ENCODE peak calls at places on chromosome 14, in seven cellular contexts. N, S, Y, E, P, Q and L are unnamed samples.
A peak's percentile ranks its signal among the peaks of the same experiment; 100 is the strongest.

GRCh38 chr14:64736271-64737131 is 32.3 kb downstream of the PLEKHG3 start:
- DNase-seq in E (no peak), S (no peak), Y (no peak), P (no peak), Q (no peak), N (no peak), L (peak; percentile 64)

GRCh38 chr14:67497216-67497615 is 8.7 kb upstream of the TMEM229B start:
- DNase-seq in N (no peak), S (no peak), Q (no peak), P (no peak), Y (no peak), E (no peak), L (no peak)

GRCh38 chr14:36820111-36820709 is 158.6 kb downstream of the PAX9 start:
- DNase-seq in P (no peak), Q (no peak), Y (no peak), E (no peak), N (no peak), S (no peak), L (no peak)

GRCh38 chr14:96576937-96577336 is 74.8 kb downstream of the PAPOLA start:
- DNase-seq in Y (no peak), E (no peak), S (no peak), Q (no peak), N (no peak), P (no peak), L (no peak)

GRCh38 chr14:100165376-100165775 is 5.9 kb upstream of the DEGS2 start:
- DNase-seq in N (no peak), S (no peak), P (peak; percentile 54), Y (no peak), E (no peak), Q (no peak), L (no peak)

GRCh38 chr14:36949371-36949770 is 223.0 kb downstream of the SLC25A21 start:
- DNase-seq in S (no peak), E (no peak), Q (no peak), P (no peak), N (no peak), Y (no peak), L (no peak)

GRCh38 chr14:103031956-103032355 is 25.4 kb downstream of the CDC42BPB start:
- DNase-seq in S (no peak), P (no peak), Y (no peak), Q (no peak), E (no peak), N (no peak), L (peak; percentile 49)

GRCh38 chr14:51828017-51828797 is 32.2 kb upstream of the GNG2 start:
- DNase-seq in N (no peak), Q (peak; percentile 7), S (no peak), E (peak; percentile 83), Y (no peak), P (no peak), L (peak; percentile 90)

GRCh38 chr14:51554339-51554920 is 97.3 kb upstream of the FRMD6 start:
- DNase-seq in Q (no peak), E (no peak), P (no peak), S (no peak), Y (no peak), N (no peak), L (no peak)

GRCh38 chr14:95156153-95156764 is 1.1 kb downstream of the DICER1 start:
- DNase-seq in N (no peak), Q (no peak), S (no peak), P (no peak), E (peak; percentile 21), Y (no peak), L (no peak)

GRCh38 chr14:104441275-104442106 is 138.1 kb upstream of the C14orf180 start:
- DNase-seq in E (no peak), P (peak; percentile 54), S (no peak), N (no peak), Y (no peak), Q (no peak), L (peak; percentile 60)

GRCh38 chr14:102817942-102818940 is 41.0 kb downstream of the TRAF3 start:
- DNase-seq in Q (no peak), N (no peak), E (peak; percentile 40), P (no peak), Y (no peak), S (no peak), L (no peak)

GRCh38 chr14:28941758-28942157 is 175.2 kb downstream of the FOXG1 start:
- DNase-seq in N (no peak), S (no peak), P (no peak), Q (no peak), E (no peak), Y (no peak), L (no peak)

GRCh38 chr14:64680013-64680674 is 24.1 kb upstream of the PLEKHG3 start:
- DNase-seq in S (peak; percentile 55), E (no peak), P (no peak), N (no peak), Y (peak; percentile 42), Q (peak; percentile 0), L (peak; percentile 61)

GRCh38 chr14:94864421-94865195 is 94.7 kb upstream of the GSC start:
- DNase-seq in E (no peak), Q (no peak), S (no peak), N (no peak), Y (no peak), P (peak; percentile 61), L (peak; percentile 75)

GRCh38 chr14:49617846-49618519 is 2.4 kb downstream of the RPL36AL start:
- DNase-seq in P (no peak), Q (no peak), Y (no peak), N (no peak), E (no peak), S (no peak), L (no peak)

GRCh38 chr14:104335611-104336010 is 197.2 kb downstream of the KIF26A start:
- DNase-seq in Y (no peak), N (no peak), E (no peak), Q (no peak), S (no peak), P (no peak), L (no peak)

GRCh38 chr14:93970589-93970966 is 5.8 kb downstream of the ASB2 start:
- DNase-seq in N (no peak), Q (no peak), S (no peak), Y (peak; percentile 7), E (peak; percentile 76), P (no peak), L (peak; percentile 91)

GRCh38 chr14:95039259-95039992 is 117.9 kb downstream of the DICER1 start:
- DNase-seq in E (no peak), P (no peak), S (no peak), Q (no peak), N (no peak), Y (no peak), L (peak; percentile 56)

GRCh38 chr14:78164226-78164853 is 5.8 kb upstream of the NRXN3 start:
- DNase-seq in S (no peak), Y (no peak), E (peak; percentile 15), Q (no peak), N (peak; percentile 38), P (peak; percentile 41), L (no peak)

GRCh38 chr14:37992489-37992888 is 215.2 kb upstream of the SSTR1 start:
- DNase-seq in Y (no peak), S (no peak), E (no peak), N (no peak), P (no peak), Q (no peak), L (no peak)

GRCh38 chr14:39085933-39086332 is 17.1 kb downstream of the SEC23A start:
- DNase-seq in N (no peak), E (no peak), Q (no peak), Y (no peak), S (no peak), P (no peak), L (no peak)

GRCh38 chr14:49550284-49551184 is 35.6 kb downstream of the RPS29 start:
- DNase-seq in S (no peak), Q (no peak), Y (no peak), P (no peak), N (no peak), E (no peak), L (no peak)

GRCh38 chr14:53140585-53140984 is 12.5 kb downstream of the DDHD1 start:
- DNase-seq in E (no peak), Q (no peak), S (no peak), Y (no peak), N (no peak), P (no peak), L (no peak)

GRCh38 chr14:83975435-83976222 is 1554.3 kb upstream of the FLRT2 start:
- DNase-seq in N (no peak), P (peak; percentile 34), S (no peak), Y (no peak), Q (no peak), E (no peak), L (no peak)

GRCh38 chr14:100304825-100305445 is 1.3 kb downstream of the SLC25A29 start:
- DNase-seq in E (no peak), S (peak; percentile 58), N (no peak), P (peak; percentile 56), Y (peak; percentile 71), Q (no peak), L (no peak)

GRCh38 chr14:72558721-72559120 is 335.2 kb downstream of the DPF3 start:
- DNase-seq in Y (no peak), S (no peak), P (no peak), E (no peak), Q (no peak), N (no peak), L (no peak)

GRCh38 chr14:75430106-75430505 is 2.3 kb downstream of the JDP2 start:
- DNase-seq in P (no peak), N (no peak), Y (no peak), Q (no peak), S (peak; percentile 62), E (no peak), L (no peak)

GRCh38 chr14:24058260-24058950 is 6.6 kb downstream of the CARMIL3 start:
- DNase-seq in P (peak; percentile 74), Q (peak; percentile 1), S (peak; percentile 72), E (peak; percentile 69), Y (peak; percentile 5), N (no peak), L (peak; percentile 73)

GRCh38 chr14:103770902-103771301 is 55.3 kb downstream of the ZFYVE21 start:
- DNase-seq in N (no peak), P (no peak), Q (no peak), E (no peak), Y (no peak), S (no peak), L (no peak)

GRCh38 chr14:106080922-106081321 is 554.5 kb downstream of the TMEM121 start:
- DNase-seq in P (no peak), Q (no peak), N (no peak), S (no peak), E (no peak), Y (no peak), L (no peak)

GRCh38 chr14:105456736-105457703 is 17.6 kb upstream of the CRIP2 start:
- DNase-seq in E (no peak), Y (no peak), Q (no peak), N (no peak), P (no peak), S (no peak), L (no peak)

GRCh38 chr14:103432627-103433026 is 47.4 kb downstream of the MARK3 start:
- DNase-seq in E (no peak), P (no peak), N (no peak), S (no peak), Y (no peak), Q (no peak), L (no peak)

GRCh38 chr14:96824283-96824682 is 27.1 kb downstream of the VRK1 start:
- DNase-seq in N (no peak), P (no peak), Q (no peak), E (no peak), Y (no peak), S (no peak), L (no peak)